ENCODE peak calls at places on chromosomes 13 and 19, in five cellular contexts. P, A, E, M and C are unnamed samples.

GRCh38 chr13:113052206-113052605 is 53.4 kb upstream of the F7 start:
- DNase-seq in A (no peak), E (no peak), P (no peak), M (no peak), C (no peak)

GRCh38 chr13:113365551-113365971 is 1.6 kb upstream of the GRTP1 start:
- DNase-seq in M (no peak), A (no peak), E (no peak), P (no peak), C (no peak)

GRCh38 chr13:32309812-32310706 is 5.1 kb downstream of the ZAR1L start:
- DNase-seq in E (peak), P (no peak), M (no peak), A (no peak), C (no peak)

GRCh38 chr13:76523740-76524382 is 362.3 kb downstream of the KCTD12 start:
- DNase-seq in M (no peak), A (no peak), E (no peak), P (no peak), C (no peak)

GRCh38 chr13:95067303-95067702 is 233.9 kb downstream of the ABCC4 start:
- DNase-seq in M (no peak), A (no peak), E (no peak), P (no peak), C (no peak)

GRCh38 chr19:3767050-3767449 is 4.6 kb downstream of the MRPL54 start:
- DNase-seq in E (no peak), M (no peak), P (no peak), A (no peak), C (no peak)

GRCh38 chr13:57624565-57625435 is 6.7 kb upstream of the PCDH17 start:
- DNase-seq in E (peak), A (peak), M (peak), P (peak), C (peak)

GRCh38 chr13:43546260-43546659 is 240.5 kb downstream of the ENOX1 start:
- DNase-seq in E (no peak), P (peak), M (no peak), A (no peak), C (peak)

GRCh38 chr13:37406031-37406430 is 192.5 kb downstream of the POSTN start:
- DNase-seq in E (no peak), M (no peak), A (no peak), P (no peak), C (no peak)

GRCh38 chr13:113967729-113968462 is 6.0 kb downstream of the C13orf46 start:
- DNase-seq in E (no peak), P (no peak), M (no peak), A (no peak), C (no peak)

GRCh38 chr13:101013245-101013644 is 338.6 kb upstream of the TMTC4 start:
- DNase-seq in E (no peak), P (no peak), M (no peak), A (no peak), C (no peak)

GRCh38 chr13:30172593-30173300 is 134.6 kb downstream of the KATNAL1 start:
- DNase-seq in E (no peak), A (no peak), M (no peak), P (no peak), C (no peak)

GRCh38 chr13:49625392-49626137 is 2.7 kb upstream of the ARL11 start:
- DNase-seq in P (peak), E (no peak), M (no peak), A (no peak), C (no peak)

GRCh38 chr13:33710924-33711323 is 107.0 kb upstream of the RFC3 start:
- DNase-seq in P (no peak), A (no peak), E (no peak), M (no peak), C (no peak)

GRCh38 chr13:40668335-40668734 is 1.9 kb upstream of the FOXO1 start:
- DNase-seq in A (no peak), E (peak), P (no peak), M (no peak), C (no peak)